ENCODE peak calls at places on chromosomes 2 and 18, in eight cellular contexts. One of them, this sample, is unnamed.

GRCh38 chr2:37585982-37586621 is 85.3 kb downstream of the CDC42EP3 start:
- DNase-seq in KBM-7: peak
- DNase-seq in activated gamma-delta T cell treated with anti-CD3 and anti-CD28 coated beads, Interleukin-2, amount 50 U/mL, for 16 hours: peak
- DNase-seq in OCI-LY7: no peak
- DNase-seq in HFFc6: peak
- DNase-seq in Right ventricle myocardium superior: peak
- DNase-seq in SJSA1: peak
- DNase-seq in RWPE1: peak
- DNase-seq in this sample: peak

GRCh38 chr2:9336209-9336533 is 87.2 kb downstream of the ITGB1BP1 start:
- DNase-seq in KBM-7: peak
- DNase-seq in activated gamma-delta T cell treated with anti-CD3 and anti-CD28 coated beads, Interleukin-2, amount 50 U/mL, for 16 hours: no peak
- DNase-seq in OCI-LY7: peak
- DNase-seq in HFFc6: no peak
- DNase-seq in Right ventricle myocardium superior: no peak
- DNase-seq in SJSA1: no peak
- DNase-seq in RWPE1: no peak
- DNase-seq in this sample: no peak

GRCh38 chr2:159139216-159139933 is 147.1 kb downstream of the WDSUB1 start:
- DNase-seq in KBM-7: no peak
- DNase-seq in activated gamma-delta T cell treated with anti-CD3 and anti-CD28 coated beads, Interleukin-2, amount 50 U/mL, for 16 hours: no peak
- DNase-seq in OCI-LY7: no peak
- DNase-seq in HFFc6: peak
- DNase-seq in Right ventricle myocardium superior: no peak
- DNase-seq in SJSA1: no peak
- DNase-seq in RWPE1: no peak
- DNase-seq in this sample: no peak

GRCh38 chr2:36411962-36412444 is 56.4 kb downstream of the CRIM1 start:
- DNase-seq in KBM-7: no peak
- DNase-seq in activated gamma-delta T cell treated with anti-CD3 and anti-CD28 coated beads, Interleukin-2, amount 50 U/mL, for 16 hours: no peak
- DNase-seq in OCI-LY7: no peak
- DNase-seq in HFFc6: no peak
- DNase-seq in Right ventricle myocardium superior: no peak
- DNase-seq in SJSA1: peak
- DNase-seq in RWPE1: no peak
- DNase-seq in this sample: no peak

GRCh38 chr2:232075080-232075479 is 113.6 kb downstream of the DIS3L2 start:
- DNase-seq in KBM-7: no peak
- DNase-seq in activated gamma-delta T cell treated with anti-CD3 and anti-CD28 coated beads, Interleukin-2, amount 50 U/mL, for 16 hours: no peak
- DNase-seq in OCI-LY7: no peak
- DNase-seq in HFFc6: peak
- DNase-seq in Right ventricle myocardium superior: no peak
- DNase-seq in SJSA1: no peak
- DNase-seq in RWPE1: no peak
- DNase-seq in this sample: no peak

GRCh38 chr2:198045227-198045626 is 240.8 kb downstream of the PLCL1 start:
- DNase-seq in KBM-7: no peak
- DNase-seq in activated gamma-delta T cell treated with anti-CD3 and anti-CD28 coated beads, Interleukin-2, amount 50 U/mL, for 16 hours: no peak
- DNase-seq in OCI-LY7: no peak
- DNase-seq in HFFc6: no peak
- DNase-seq in Right ventricle myocardium superior: no peak
- DNase-seq in SJSA1: no peak
- DNase-seq in RWPE1: no peak
- DNase-seq in this sample: no peak

GRCh38 chr2:178761759-178762371 is 45.4 kb downstream of the TTN start:
- DNase-seq in KBM-7: peak
- DNase-seq in activated gamma-delta T cell treated with anti-CD3 and anti-CD28 coated beads, Interleukin-2, amount 50 U/mL, for 16 hours: no peak
- DNase-seq in OCI-LY7: peak
- DNase-seq in HFFc6: peak
- DNase-seq in Right ventricle myocardium superior: no peak
- DNase-seq in SJSA1: no peak
- DNase-seq in RWPE1: peak
- DNase-seq in this sample: no peak

GRCh38 chr2:12498286-12498685 is 218.4 kb upstream of the TRIB2 start:
- DNase-seq in KBM-7: no peak
- DNase-seq in activated gamma-delta T cell treated with anti-CD3 and anti-CD28 coated beads, Interleukin-2, amount 50 U/mL, for 16 hours: no peak
- DNase-seq in OCI-LY7: no peak
- DNase-seq in HFFc6: no peak
- DNase-seq in Right ventricle myocardium superior: no peak
- DNase-seq in SJSA1: no peak
- DNase-seq in RWPE1: no peak
- DNase-seq in this sample: no peak

GRCh38 chr18:79542876-79543750 is 136.5 kb upstream of the CTDP1 start:
- DNase-seq in KBM-7: no peak
- DNase-seq in activated gamma-delta T cell treated with anti-CD3 and anti-CD28 coated beads, Interleukin-2, amount 50 U/mL, for 16 hours: no peak
- DNase-seq in OCI-LY7: no peak
- DNase-seq in HFFc6: no peak
- DNase-seq in Right ventricle myocardium superior: no peak
- DNase-seq in SJSA1: peak
- DNase-seq in RWPE1: no peak
- DNase-seq in this sample: no peak

GRCh38 chr2:98664323-98664722 is 55.9 kb downstream of the UNC50 start:
- DNase-seq in KBM-7: no peak
- DNase-seq in activated gamma-delta T cell treated with anti-CD3 and anti-CD28 coated beads, Interleukin-2, amount 50 U/mL, for 16 hours: peak
- DNase-seq in OCI-LY7: no peak
- DNase-seq in HFFc6: no peak
- DNase-seq in Right ventricle myocardium superior: no peak
- DNase-seq in SJSA1: no peak
- DNase-seq in RWPE1: peak
- DNase-seq in this sample: peak

GRCh38 chr18:31230495-31230894 is 67.8 kb upstream of the DSC1 start:
- DNase-seq in KBM-7: no peak
- DNase-seq in activated gamma-delta T cell treated with anti-CD3 and anti-CD28 coated beads, Interleukin-2, amount 50 U/mL, for 16 hours: no peak
- DNase-seq in OCI-LY7: no peak
- DNase-seq in HFFc6: no peak
- DNase-seq in Right ventricle myocardium superior: no peak
- DNase-seq in SJSA1: no peak
- DNase-seq in RWPE1: peak
- DNase-seq in this sample: peak

GRCh38 chr2:220277445-220277960 is 650.1 kb downstream of the SLC4A3 start:
- DNase-seq in KBM-7: no peak
- DNase-seq in activated gamma-delta T cell treated with anti-CD3 and anti-CD28 coated beads, Interleukin-2, amount 50 U/mL, for 16 hours: no peak
- DNase-seq in OCI-LY7: no peak
- DNase-seq in HFFc6: peak
- DNase-seq in Right ventricle myocardium superior: peak
- DNase-seq in SJSA1: no peak
- DNase-seq in RWPE1: peak
- DNase-seq in this sample: peak

GRCh38 chr2:86695053-86695691 is 24.9 kb upstream of the RMND5A start:
- DNase-seq in KBM-7: no peak
- DNase-seq in activated gamma-delta T cell treated with anti-CD3 and anti-CD28 coated beads, Interleukin-2, amount 50 U/mL, for 16 hours: no peak
- DNase-seq in OCI-LY7: no peak
- DNase-seq in HFFc6: no peak
- DNase-seq in Right ventricle myocardium superior: no peak
- DNase-seq in SJSA1: no peak
- DNase-seq in RWPE1: peak
- DNase-seq in this sample: peak

GRCh38 chr2:44291281-44292248 is 16.3 kb downstream of the SLC3A1 start:
- DNase-seq in KBM-7: peak
- DNase-seq in activated gamma-delta T cell treated with anti-CD3 and anti-CD28 coated beads, Interleukin-2, amount 50 U/mL, for 16 hours: no peak
- DNase-seq in OCI-LY7: no peak
- DNase-seq in HFFc6: peak
- DNase-seq in Right ventricle myocardium superior: no peak
- DNase-seq in SJSA1: peak
- DNase-seq in RWPE1: peak
- DNase-seq in this sample: peak

GRCh38 chr18:32373505-32373904 is 97.2 kb downstream of the GAREM1 start:
- DNase-seq in KBM-7: no peak
- DNase-seq in activated gamma-delta T cell treated with anti-CD3 and anti-CD28 coated beads, Interleukin-2, amount 50 U/mL, for 16 hours: no peak
- DNase-seq in OCI-LY7: no peak
- DNase-seq in HFFc6: no peak
- DNase-seq in Right ventricle myocardium superior: no peak
- DNase-seq in SJSA1: no peak
- DNase-seq in RWPE1: no peak
- DNase-seq in this sample: no peak

GRCh38 chr2:220785181-220785580 is 786.9 kb downstream of the EPHA4 start:
- DNase-seq in KBM-7: no peak
- DNase-seq in activated gamma-delta T cell treated with anti-CD3 and anti-CD28 coated beads, Interleukin-2, amount 50 U/mL, for 16 hours: no peak
- DNase-seq in OCI-LY7: no peak
- DNase-seq in HFFc6: no peak
- DNase-seq in Right ventricle myocardium superior: no peak
- DNase-seq in SJSA1: no peak
- DNase-seq in RWPE1: no peak
- DNase-seq in this sample: no peak

GRCh38 chr2:126907671-126908070 is 9.0 kb downstream of the TEX51 start:
- DNase-seq in KBM-7: no peak
- DNase-seq in activated gamma-delta T cell treated with anti-CD3 and anti-CD28 coated beads, Interleukin-2, amount 50 U/mL, for 16 hours: no peak
- DNase-seq in OCI-LY7: no peak
- DNase-seq in HFFc6: no peak
- DNase-seq in Right ventricle myocardium superior: no peak
- DNase-seq in SJSA1: peak
- DNase-seq in RWPE1: no peak
- DNase-seq in this sample: no peak

GRCh38 chr2:8149985-8150547 is 531.8 kb upstream of the ID2 start:
- DNase-seq in KBM-7: no peak
- DNase-seq in activated gamma-delta T cell treated with anti-CD3 and anti-CD28 coated beads, Interleukin-2, amount 50 U/mL, for 16 hours: no peak
- DNase-seq in OCI-LY7: no peak
- DNase-seq in HFFc6: peak
- DNase-seq in Right ventricle myocardium superior: no peak
- DNase-seq in SJSA1: no peak
- DNase-seq in RWPE1: no peak
- DNase-seq in this sample: no peak

GRCh38 chr2:30294147-30294546 is 62.8 kb downstream of the LBH start:
- DNase-seq in KBM-7: no peak
- DNase-seq in activated gamma-delta T cell treated with anti-CD3 and anti-CD28 coated beads, Interleukin-2, amount 50 U/mL, for 16 hours: no peak
- DNase-seq in OCI-LY7: no peak
- DNase-seq in HFFc6: no peak
- DNase-seq in Right ventricle myocardium superior: no peak
- DNase-seq in SJSA1: no peak
- DNase-seq in RWPE1: no peak
- DNase-seq in this sample: no peak

GRCh38 chr2:128628206-128628605 is 309.5 kb upstream of the HS6ST1 start:
- DNase-seq in KBM-7: no peak
- DNase-seq in activated gamma-delta T cell treated with anti-CD3 and anti-CD28 coated beads, Interleukin-2, amount 50 U/mL, for 16 hours: no peak
- DNase-seq in OCI-LY7: no peak
- DNase-seq in HFFc6: no peak
- DNase-seq in Right ventricle myocardium superior: no peak
- DNase-seq in SJSA1: no peak
- DNase-seq in RWPE1: no peak
- DNase-seq in this sample: no peak

GRCh38 chr18:74478316-74478715 is 17.8 kb upstream of the CNDP2 start:
- DNase-seq in KBM-7: no peak
- DNase-seq in activated gamma-delta T cell treated with anti-CD3 and anti-CD28 coated beads, Interleukin-2, amount 50 U/mL, for 16 hours: no peak
- DNase-seq in OCI-LY7: no peak
- DNase-seq in HFFc6: no peak
- DNase-seq in Right ventricle myocardium superior: no peak
- DNase-seq in SJSA1: no peak
- DNase-seq in RWPE1: no peak
- DNase-seq in this sample: no peak

GRCh38 chr2:158745067-158745865 is 49.9 kb upstream of the DAPL1 start:
- DNase-seq in KBM-7: peak
- DNase-seq in activated gamma-delta T cell treated with anti-CD3 and anti-CD28 coated beads, Interleukin-2, amount 50 U/mL, for 16 hours: no peak
- DNase-seq in OCI-LY7: peak
- DNase-seq in HFFc6: peak
- DNase-seq in Right ventricle myocardium superior: no peak
- DNase-seq in SJSA1: no peak
- DNase-seq in RWPE1: peak
- DNase-seq in this sample: no peak

GRCh38 chr18:22349317-22349898 is 68.3 kb downstream of the CTAGE1 start:
- DNase-seq in KBM-7: no peak
- DNase-seq in activated gamma-delta T cell treated with anti-CD3 and anti-CD28 coated beads, Interleukin-2, amount 50 U/mL, for 16 hours: no peak
- DNase-seq in OCI-LY7: no peak
- DNase-seq in HFFc6: no peak
- DNase-seq in Right ventricle myocardium superior: no peak
- DNase-seq in SJSA1: no peak
- DNase-seq in RWPE1: no peak
- DNase-seq in this sample: no peak

GRCh38 chr2:241925277-241925676 is 55.7 kb downstream of the RTP5 start:
- DNase-seq in KBM-7: no peak
- DNase-seq in activated gamma-delta T cell treated with anti-CD3 and anti-CD28 coated beads, Interleukin-2, amount 50 U/mL, for 16 hours: no peak
- DNase-seq in OCI-LY7: no peak
- DNase-seq in HFFc6: no peak
- DNase-seq in Right ventricle myocardium superior: no peak
- DNase-seq in SJSA1: peak
- DNase-seq in RWPE1: no peak
- DNase-seq in this sample: no peak

GRCh38 chr2:70087703-70088507 is 628 bp downstream of the PCBP1 start:
- DNase-seq in KBM-7: peak
- DNase-seq in activated gamma-delta T cell treated with anti-CD3 and anti-CD28 coated beads, Interleukin-2, amount 50 U/mL, for 16 hours: peak
- DNase-seq in OCI-LY7: peak
- DNase-seq in HFFc6: peak
- DNase-seq in Right ventricle myocardium superior: peak
- DNase-seq in SJSA1: peak
- DNase-seq in RWPE1: no peak
- DNase-seq in this sample: peak

GRCh38 chr2:181189932-181190331 is 209.5 kb downstream of the UBE2E3 start:
- DNase-seq in KBM-7: no peak
- DNase-seq in activated gamma-delta T cell treated with anti-CD3 and anti-CD28 coated beads, Interleukin-2, amount 50 U/mL, for 16 hours: no peak
- DNase-seq in OCI-LY7: no peak
- DNase-seq in HFFc6: no peak
- DNase-seq in Right ventricle myocardium superior: no peak
- DNase-seq in SJSA1: no peak
- DNase-seq in RWPE1: no peak
- DNase-seq in this sample: no peak

GRCh38 chr18:55462652-55463051 is 125.3 kb downstream of the TCF4 start:
- DNase-seq in KBM-7: no peak
- DNase-seq in activated gamma-delta T cell treated with anti-CD3 and anti-CD28 coated beads, Interleukin-2, amount 50 U/mL, for 16 hours: no peak
- DNase-seq in OCI-LY7: no peak
- DNase-seq in HFFc6: no peak
- DNase-seq in Right ventricle myocardium superior: no peak
- DNase-seq in SJSA1: no peak
- DNase-seq in RWPE1: no peak
- DNase-seq in this sample: no peak

GRCh38 chr2:213834331-213834730 is 550.1 kb downstream of the SPAG16 start:
- DNase-seq in KBM-7: no peak
- DNase-seq in activated gamma-delta T cell treated with anti-CD3 and anti-CD28 coated beads, Interleukin-2, amount 50 U/mL, for 16 hours: no peak
- DNase-seq in OCI-LY7: no peak
- DNase-seq in HFFc6: peak
- DNase-seq in Right ventricle myocardium superior: no peak
- DNase-seq in SJSA1: no peak
- DNase-seq in RWPE1: peak
- DNase-seq in this sample: no peak

GRCh38 chr18:12283256-12283655 is 24.8 kb upstream of the TUBB6 start:
- DNase-seq in KBM-7: no peak
- DNase-seq in activated gamma-delta T cell treated with anti-CD3 and anti-CD28 coated beads, Interleukin-2, amount 50 U/mL, for 16 hours: no peak
- DNase-seq in OCI-LY7: no peak
- DNase-seq in HFFc6: peak
- DNase-seq in Right ventricle myocardium superior: no peak
- DNase-seq in SJSA1: no peak
- DNase-seq in RWPE1: peak
- DNase-seq in this sample: peak

GRCh38 chr2:113240150-113240914 is 38.4 kb downstream of the PAX8 start:
- DNase-seq in KBM-7: no peak
- DNase-seq in activated gamma-delta T cell treated with anti-CD3 and anti-CD28 coated beads, Interleukin-2, amount 50 U/mL, for 16 hours: no peak
- DNase-seq in OCI-LY7: no peak
- DNase-seq in HFFc6: peak
- DNase-seq in Right ventricle myocardium superior: peak
- DNase-seq in SJSA1: peak
- DNase-seq in RWPE1: peak
- DNase-seq in this sample: peak

GRCh38 chr18:2905802-2906521 is 59.2 kb downstream of the EMILIN2 start:
- DNase-seq in KBM-7: no peak
- DNase-seq in activated gamma-delta T cell treated with anti-CD3 and anti-CD28 coated beads, Interleukin-2, amount 50 U/mL, for 16 hours: no peak
- DNase-seq in OCI-LY7: no peak
- DNase-seq in HFFc6: no peak
- DNase-seq in Right ventricle myocardium superior: peak
- DNase-seq in SJSA1: peak
- DNase-seq in RWPE1: peak
- DNase-seq in this sample: no peak

GRCh38 chr2:232502901-232503791 is 15.5 kb upstream of the ECEL1 start:
- DNase-seq in KBM-7: no peak
- DNase-seq in activated gamma-delta T cell treated with anti-CD3 and anti-CD28 coated beads, Interleukin-2, amount 50 U/mL, for 16 hours: no peak
- DNase-seq in OCI-LY7: no peak
- DNase-seq in HFFc6: no peak
- DNase-seq in Right ventricle myocardium superior: no peak
- DNase-seq in SJSA1: no peak
- DNase-seq in RWPE1: peak
- DNase-seq in this sample: no peak

GRCh38 chr2:33583194-33583938 is 15.7 kb downstream of the FAM98A start:
- DNase-seq in KBM-7: peak
- DNase-seq in activated gamma-delta T cell treated with anti-CD3 and anti-CD28 coated beads, Interleukin-2, amount 50 U/mL, for 16 hours: no peak
- DNase-seq in OCI-LY7: peak
- DNase-seq in HFFc6: peak
- DNase-seq in Right ventricle myocardium superior: no peak
- DNase-seq in SJSA1: no peak
- DNase-seq in RWPE1: no peak
- DNase-seq in this sample: no peak

GRCh38 chr2:127575185-127575765 is 39.8 kb downstream of the MYO7B start:
- DNase-seq in KBM-7: peak
- DNase-seq in activated gamma-delta T cell treated with anti-CD3 and anti-CD28 coated beads, Interleukin-2, amount 50 U/mL, for 16 hours: no peak
- DNase-seq in OCI-LY7: peak
- DNase-seq in HFFc6: no peak
- DNase-seq in Right ventricle myocardium superior: no peak
- DNase-seq in SJSA1: no peak
- DNase-seq in RWPE1: no peak
- DNase-seq in this sample: no peak

This sample was measured in keratinocyte.